ENCODE peak calls at places on chromosomes 7 and 10, in seven cellular contexts. C is K562; Q is breast epithelium; H is neural progenitor cell; R is GM23248; O is CD4-positive, alpha-beta T cell; F is mammary epithelial cell. L is an unnamed sample.

GRCh38 chr7:100132697-100133137 is 6.0 kb downstream of the MBLAC1 start:
- DNase-seq in C (peak; percentile 86), Q (no peak), H (peak; percentile 85), R (peak; percentile 74), O (peak; percentile 69), F (peak; percentile 42), L (peak; percentile 62)

GRCh38 chr7:120950026-120950538 is 495 bp upstream of the ING3 start:
- DNase-seq in C (no peak), Q (no peak), H (no peak), R (no peak), O (no peak), F (no peak), L (no peak)

GRCh38 chr10:93873427-93874115 is 20.2 kb upstream of the SLC35G1 start:
- DNase-seq in C (no peak), Q (no peak), H (no peak), R (peak; percentile 72), O (no peak), F (peak; percentile 54), L (no peak)

GRCh38 chr7:142626420-142627035 is 122.7 kb upstream of the PRSS1 start:
- DNase-seq in C (peak; percentile 68), Q (no peak), H (peak; percentile 80), R (peak; percentile 56), O (peak; percentile 65), F (peak; percentile 17), L (peak; percentile 67)

GRCh38 chr10:266974-267425 is 131.7 kb downstream of the ZMYND11 start:
- DNase-seq in C (no peak), Q (no peak), H (no peak), R (peak; percentile 33), O (no peak), F (peak; percentile 50), L (no peak)

GRCh38 chr10:31157125-31157983 is 125.7 kb upstream of the ZNF438 start:
- DNase-seq in C (no peak), Q (no peak), H (no peak), R (peak; percentile 85), O (no peak), F (no peak), L (no peak)

GRCh38 chr10:128781636-128782035 is 655.4 kb upstream of the MKI67 start:
- DNase-seq in C (peak; percentile 20), Q (no peak), H (no peak), R (no peak), O (no peak), F (no peak), L (no peak)

GRCh38 chr10:61897671-61898434 is 3.6 kb upstream of the ARID5B start:
- DNase-seq in C (peak; percentile 60), Q (peak; percentile 58), H (peak; percentile 62), R (peak; percentile 78), O (no peak), F (no peak), L (no peak)

GRCh38 chr7:6153646-6154541 is 118.5 kb downstream of the CYTH3 start:
- DNase-seq in C (no peak), Q (no peak), H (no peak), R (no peak), O (no peak), F (no peak), L (no peak)

GRCh38 chr10:71159892-71160291 is 52.5 kb upstream of the UNC5B start:
- DNase-seq in C (no peak), Q (no peak), H (no peak), R (no peak), O (no peak), F (no peak), L (no peak)

DNA sequence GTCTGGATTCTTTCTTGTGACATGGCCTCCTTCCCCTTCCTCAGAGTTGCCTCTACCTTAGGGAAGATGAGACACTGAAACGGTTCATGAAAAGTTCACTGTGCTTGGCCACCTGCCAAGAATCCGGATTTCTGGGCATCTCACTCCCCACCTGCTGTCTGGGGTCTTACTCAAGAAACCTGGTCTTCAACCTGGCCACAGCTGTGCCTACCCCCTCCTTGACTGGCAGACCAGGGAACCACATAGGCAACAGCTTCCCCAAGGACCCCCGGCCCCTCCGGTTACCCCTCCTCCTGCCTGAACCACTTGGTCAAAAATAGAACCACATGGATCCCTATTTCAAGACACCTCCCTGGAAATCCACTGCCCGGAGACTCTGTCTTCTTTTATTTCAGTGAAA is 58.7 kb upstream of the NANOS1 start:
- DNase-seq in C (no peak), Q (no peak), H (no peak), R (no peak), O (no peak), F (no peak), L (no peak)
- H3K27ac ChIP-seq in C (no peak overlapping the region), Q (no peak overlapping the region), H (no peak overlapping the region), R (no peak overlapping the region), O (no peak overlapping the region), F (no peak overlapping the region), L (no peak overlapping the region)

DNA sequence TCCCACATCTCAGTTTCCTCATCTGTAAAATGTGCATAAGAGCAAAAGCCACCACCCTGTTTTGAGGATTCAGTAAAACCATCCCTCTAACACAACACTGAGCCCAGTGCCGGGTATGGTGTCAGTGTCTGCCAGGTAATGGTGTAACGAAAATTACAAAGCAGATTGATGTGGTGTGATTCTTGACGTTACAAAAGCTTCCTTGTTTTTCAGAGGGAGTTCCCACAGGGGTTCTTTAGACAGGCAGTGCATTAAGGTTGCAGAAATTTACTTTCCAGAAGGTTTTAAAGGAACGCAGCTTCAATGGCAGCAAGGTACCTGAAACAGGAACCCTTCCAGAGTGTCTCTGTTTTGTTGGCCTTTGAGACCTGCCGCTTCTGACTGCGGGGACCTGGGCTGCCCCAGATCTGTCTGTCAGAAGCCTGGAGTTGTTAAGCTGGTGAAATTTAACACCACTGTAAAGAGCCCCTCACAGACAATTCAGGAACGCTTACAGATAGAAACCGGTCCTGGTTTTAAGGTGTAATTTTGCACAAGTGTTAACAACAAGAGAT is 168.3 kb downstream of the CUX1 start:
- DNase-seq in C (no peak), Q (no peak), H (peak; percentile 71), R (no peak), O (no peak), F (no peak), L (no peak)
- H3K27ac ChIP-seq in C (no peak overlapping the region), Q (no peak overlapping the region), H (peak overlapping the region; percentile 51), R (no peak overlapping the region), O (no peak overlapping the region), F (no peak overlapping the region), L (no peak overlapping the region)

GRCh38 chr7:137820156-137820555 is 26.6 kb downstream of the DGKI start:
- DNase-seq in C (no peak), Q (no peak), H (peak; percentile 22), R (peak; percentile 52), O (no peak), F (no peak), L (no peak)
- H3K27ac ChIP-seq in C (no peak overlapping the region), Q (no peak overlapping the region), H (peak overlapping the region; percentile 85), R (peak overlapping the region; percentile 70), O (no peak overlapping the region), F (no peak overlapping the region), L (no peak overlapping the region)

GRCh38 chr7:150754950-150755349 is 17.7 kb downstream of the GIMAP5 start:
- DNase-seq in C (no peak), Q (no peak), H (no peak), R (no peak), O (no peak), F (no peak), L (no peak)

GRCh38 chr7:150753826-150754603 is 16.8 kb downstream of the GIMAP5 start:
- DNase-seq in C (peak; percentile 56), Q (no peak), H (peak; percentile 35), R (peak; percentile 33), O (no peak), F (peak; percentile 27), L (no peak)

GRCh38 chr7:150751702-150752101 is 14.5 kb downstream of the GIMAP5 start:
- DNase-seq in C (no peak), Q (no peak), H (no peak), R (no peak), O (no peak), F (no peak), L (no peak)

GRCh38 chr7:150755473-150756099 is 18.4 kb downstream of the GIMAP5 start:
- DNase-seq in C (no peak), Q (no peak), H (no peak), R (no peak), O (peak; percentile 67), F (peak; percentile 11), L (peak; percentile 39)

GRCh38 chr7:150753239-150753638 is 16.0 kb downstream of the GIMAP5 start:
- DNase-seq in C (no peak), Q (no peak), H (no peak), R (no peak), O (no peak), F (no peak), L (no peak)
- H3K27ac ChIP-seq in C (no peak overlapping the region), Q (no peak overlapping the region), H (no peak overlapping the region), R (no peak overlapping the region), O (peak overlapping the region; percentile 66), F (no peak overlapping the region), L (peak overlapping the region; percentile 69)

DNA sequence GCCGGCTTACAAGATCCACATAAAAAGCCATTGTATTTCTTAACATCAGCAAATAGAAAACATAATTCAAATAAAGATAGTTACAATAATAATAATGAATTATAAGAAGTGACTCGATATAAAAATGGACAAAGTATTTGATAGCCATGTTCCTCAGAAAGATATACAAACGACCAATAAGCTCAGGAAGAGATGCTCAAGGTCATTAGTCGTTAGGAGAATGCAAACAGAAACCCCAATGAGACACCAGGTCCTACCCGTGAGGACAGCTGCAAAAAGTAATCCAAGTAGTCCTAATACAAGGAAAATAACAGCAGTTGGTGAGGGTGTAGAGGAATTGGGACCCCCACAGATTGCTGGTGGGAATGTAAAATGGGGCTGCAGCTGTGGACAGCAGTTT is 54.2 kb upstream of the INPP5A start:
- DNase-seq in C (no peak), Q (no peak), H (no peak), R (no peak), O (no peak), F (no peak), L (no peak)
- H3K27ac ChIP-seq in C (no peak overlapping the region), Q (no peak overlapping the region), H (no peak overlapping the region), R (no peak overlapping the region), O (no peak overlapping the region), F (no peak overlapping the region), L (no peak overlapping the region)

GRCh38 chr10:72812415-72812797 is 81.1 kb upstream of the OIT3 start:
- DNase-seq in C (no peak), Q (no peak), H (no peak), R (no peak), O (no peak), F (no peak), L (no peak)
- H3K27ac ChIP-seq in C (no peak overlapping the region), Q (no peak overlapping the region), H (no peak overlapping the region), R (peak overlapping the region; percentile 50), O (no peak overlapping the region), F (peak overlapping the region; percentile 61), L (no peak overlapping the region)

DNA sequence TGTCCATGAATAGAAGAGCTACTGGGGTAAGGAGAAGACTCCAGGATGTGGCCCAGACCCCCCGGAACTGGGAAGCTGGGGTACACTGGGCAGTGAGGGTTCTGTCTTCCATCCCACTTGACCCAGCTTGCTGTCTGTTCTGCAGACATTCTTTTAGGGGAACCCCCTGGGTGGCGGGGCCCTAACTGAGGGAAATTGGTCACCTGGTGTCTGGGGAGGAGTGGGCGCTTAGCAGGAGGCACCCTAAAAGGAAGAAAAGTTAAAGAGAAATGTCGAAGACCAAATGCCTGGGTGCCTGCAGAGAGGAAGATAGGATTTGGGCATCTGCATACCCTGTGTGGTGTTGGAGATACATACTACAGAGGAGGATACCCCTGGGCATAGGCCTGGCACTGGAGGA is 1.0 kb downstream of the AP1S1 start:
- DNase-seq in C (no peak), Q (no peak), H (no peak), R (no peak), O (no peak), F (no peak), L (no peak)
- H3K27ac ChIP-seq in C (peak overlapping the region; percentile 49), Q (no peak overlapping the region), H (no peak overlapping the region), R (no peak overlapping the region), O (no peak overlapping the region), F (peak overlapping the region; percentile 66), L (no peak overlapping the region)